ENCODE peak calls at places on chromosomes 3 and 15, in nine cellular contexts. B is thoracic aorta, O is dorsolateral prefrontal cortex, Y is OCI-LY7, R is hepatocyte, Q is PC-3, L is ovary, V is endothelial cell of umbilical vein, W is Peyer's patch. K is an unnamed sample.

GRCh38 chr3:99439892-99440291 is 198.5 kb upstream of the COL8A1 start:
- DNase-seq in Q (no peak), B (no peak), R (no peak), Y (no peak), W (no peak), O (no peak), V (no peak), L (no peak), K (no peak)

GRCh38 chr15:69561071-69561784 is 108.6 kb downstream of the RPLP1 start:
- DNase-seq in O (no peak), W (no peak), R (peak), Y (no peak), B (no peak), V (no peak), Q (no peak), L (no peak), K (no peak)

GRCh38 chr3:191388823-191389222 is 58.5 kb upstream of the UTS2B start:
- DNase-seq in Q (peak), W (no peak), O (no peak), V (no peak), Y (peak), B (no peak), R (no peak), L (no peak), K (no peak)

GRCh38 chr15:26051771-26052685 is 188.9 kb upstream of the ATP10A start:
- DNase-seq in L (no peak), Y (no peak), V (no peak), R (peak), Q (peak), W (no peak), B (peak), O (no peak), K (no peak)

GRCh38 chr15:99749386-99749785 is 16.1 kb upstream of the LYSMD4 start:
- DNase-seq in B (no peak), Q (peak), R (no peak), O (no peak), Y (no peak), L (no peak), W (no peak), V (no peak), K (no peak)

GRCh38 chr15:61198722-61199121 is 30.4 kb downstream of the RORA start:
- DNase-seq in O (no peak), L (no peak), Q (no peak), Y (no peak), B (no peak), W (no peak), V (no peak), R (no peak), K (no peak)

GRCh38 chr15:38714309-38715072 is 149.9 kb upstream of the RASGRP1 start:
- DNase-seq in V (peak), O (no peak), L (no peak), W (no peak), Y (no peak), R (peak), Q (peak), B (no peak), K (no peak)

GRCh38 chr3:155233213-155233612 is 60.3 kb downstream of the STRIT1 start:
- DNase-seq in W (no peak), R (peak), O (no peak), V (peak), B (peak), Q (peak), Y (no peak), L (peak), K (peak)

GRCh38 chr3:53194218-53195065 is 33.4 kb downstream of the PRKCD start:
- DNase-seq in V (peak), Q (peak), B (no peak), L (peak), Y (no peak), O (no peak), W (no peak), R (no peak), K (no peak)

GRCh38 chr3:119849126-119849525 is 67.2 kb downstream of the NR1I2 start:
- DNase-seq in R (no peak), V (no peak), W (no peak), Q (no peak), O (no peak), L (no peak), B (no peak), Y (no peak), K (no peak)

GRCh38 chr3:126654571-126655393 is at the start of gene TXNRD3:
- DNase-seq in Y (no peak), Q (peak), W (peak), B (no peak), V (peak), R (peak), O (peak), L (peak), K (no peak)

GRCh38 chr15:72166716-72167417 is 30.7 kb downstream of the GRAMD2A start:
- DNase-seq in V (no peak), L (no peak), Q (no peak), W (no peak), B (no peak), R (no peak), Y (no peak), O (no peak), K (no peak)

GRCh38 chr15:71237456-71238188 is 122.4 kb downstream of the THSD4 start:
- DNase-seq in B (no peak), W (peak), Q (peak), Y (no peak), O (no peak), L (no peak), V (peak), R (peak), K (no peak)

GRCh38 chr15:31254431-31255175 is 72.0 kb upstream of the KLF13 start:
- DNase-seq in O (no peak), R (peak), B (no peak), Q (peak), V (peak), W (peak), Y (peak), L (no peak), K (no peak)

GRCh38 chr15:100801256-100801900 is 78.3 kb upstream of the ALDH1A3 start:
- DNase-seq in L (no peak), W (no peak), O (no peak), V (no peak), B (no peak), R (no peak), Q (no peak), Y (no peak), K (no peak)

GRCh38 chr3:69751118-69751517 is 11.9 kb downstream of the MITF start:
- DNase-seq in W (no peak), R (no peak), Q (no peak), V (no peak), L (no peak), O (no peak), Y (no peak), B (no peak), K (no peak)

GRCh38 chr3:65500398-65501306 is 538.1 kb downstream of the MAGI1 start:
- DNase-seq in B (no peak), Q (no peak), V (peak), W (no peak), Y (no peak), O (no peak), R (no peak), L (no peak), K (no peak)

GRCh38 chr3:58003093-58003492 is 5.1 kb upstream of the FLNB start:
- DNase-seq in B (no peak), L (no peak), O (no peak), W (no peak), Q (no peak), V (no peak), Y (no peak), R (no peak), K (no peak)

GRCh38 chr3:114011059-114011797 is 45.1 kb downstream of the CCDC191 start:
- DNase-seq in Q (no peak), L (no peak), B (no peak), R (no peak), W (no peak), Y (peak), V (no peak), O (no peak), K (no peak)

GRCh38 chr3:183188895-183189462 is 26.4 kb upstream of the LAMP3 start:
- DNase-seq in O (no peak), W (no peak), Y (peak), L (peak), V (peak), R (peak), B (no peak), Q (peak), K (no peak)
- TF ChIP-seq CTCF in O (peak), W (peak), Y (peak), L (no peak), V (peak), R (peak), B (peak), Q (peak), K (no peak)

GRCh38 chr3:139994891-139995290 is 59.9 kb downstream of the CLSTN2 start:
- DNase-seq in V (no peak), O (no peak), Y (no peak), B (no peak), L (no peak), W (no peak), Q (no peak), R (no peak), K (no peak)
- H3K4me3 ChIP-seq in V (no peak), O (no peak), Y (no peak), B (no peak), L (no peak), W (no peak), Q (no peak), R (no peak), K (no peak)

GRCh38 chr3:139639662-139640061 is 38.1 kb downstream of the NMNAT3 start:
- DNase-seq in B (no peak), R (no peak), V (no peak), O (no peak), L (no peak), Q (no peak), W (no peak), Y (no peak), K (no peak)

GRCh38 chr3:139642981-139643380 is 34.8 kb downstream of the NMNAT3 start:
- DNase-seq in L (no peak), W (no peak), R (no peak), B (no peak), V (no peak), O (no peak), Y (no peak), Q (no peak), K (no peak)

GRCh38 chr3:139638518-139638917 is 39.3 kb downstream of the NMNAT3 start:
- DNase-seq in Y (no peak), L (no peak), Q (no peak), W (no peak), O (no peak), V (no peak), B (no peak), R (no peak), K (no peak)

DNA sequence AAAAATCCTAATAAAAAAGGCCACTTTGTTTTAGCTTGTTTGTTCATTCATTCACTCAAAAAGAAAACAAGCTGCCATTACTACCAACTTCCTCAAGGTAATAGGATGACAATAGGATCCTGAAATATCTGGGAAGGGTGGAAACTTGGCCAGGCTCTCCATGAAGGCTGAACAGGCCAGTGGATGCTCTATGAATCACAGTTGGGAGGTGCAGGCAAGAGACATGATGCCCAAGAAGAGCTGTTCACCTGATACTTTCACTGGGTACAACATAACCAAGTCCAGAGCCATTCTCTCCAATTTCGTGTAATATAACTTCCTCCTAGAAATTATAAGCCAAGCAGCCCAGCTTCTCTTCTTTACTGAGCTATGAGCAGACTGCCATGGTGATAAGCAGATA is 37.3 kb downstream of the NMNAT3 start:
- DNase-seq in B (no peak), V (no peak), Q (no peak), R (no peak), L (no peak), O (no peak), W (no peak), Y (no peak), K (no peak)
- H3K27ac ChIP-seq in B (no peak), V (no peak), Q (no peak), R (no peak), L (no peak), O (no peak), W (no peak), Y (no peak), K (no peak)

GRCh38 chr15:30030350-30030749 is 52.4 kb upstream of the GOLGA8J start:
- DNase-seq in R (no peak), W (no peak), V (no peak), O (no peak), B (no peak), Q (peak), L (no peak), Y (no peak), K (no peak)
- TF ChIP-seq CTCF in R (no peak), W (no peak), V (no peak), O (no peak), B (no peak), Q (peak), L (no peak), Y (peak), K (no peak)